ENCODE peak calls at places on chromosome 7, in eight cellular contexts. V is sigmoid colon; L is A549; U is CD8-positive, alpha-beta T cell; H is HFF-Myc; P is uterus; D is OCI-LY7; Y is heart right ventricle. B is an unnamed sample.

GRCh38 chr7:84245831-84246230 is 51.2 kb upstream of the SEMA3A start:
- DNase-seq in L (no peak), H (no peak), P (no peak), Y (no peak), U (no peak), D (no peak), V (no peak), B (no peak)

GRCh38 chr7:98420966-98421612 is 20.2 kb upstream of the BAIAP2L1 start:
- DNase-seq in L (peak), H (no peak), V (no peak), Y (no peak), D (peak), P (no peak), U (peak), B (no peak)

GRCh38 chr7:36806897-36807296 is 82.6 kb upstream of the AOAH start:
- DNase-seq in U (no peak), V (no peak), L (no peak), Y (no peak), H (no peak), D (no peak), P (no peak), B (no peak)

GRCh38 chr7:32119790-32120196 is 49.6 kb upstream of the PDE1C start:
- DNase-seq in D (no peak), H (no peak), L (no peak), Y (no peak), P (no peak), U (no peak), V (no peak), B (no peak)

GRCh38 chr7:28813238-28813962 is 144.7 kb downstream of the TRIL start:
- DNase-seq in D (no peak), Y (no peak), L (no peak), V (no peak), U (no peak), H (peak), P (peak), B (no peak)

GRCh38 chr7:90621130-90621891 is 25.2 kb downstream of the CDK14 start:
- DNase-seq in H (no peak), U (no peak), Y (no peak), V (no peak), L (no peak), D (no peak), P (no peak), B (no peak)

GRCh38 chr7:4519819-4520520 is 162.1 kb upstream of the FOXK1 start:
- DNase-seq in H (no peak), V (no peak), U (no peak), L (no peak), Y (no peak), D (no peak), P (no peak), B (no peak)

GRCh38 chr7:108459922-108460551 is 3.8 kb upstream of the NRCAM start:
- DNase-seq in D (peak), L (peak), U (peak), V (no peak), P (no peak), Y (no peak), H (no peak), B (no peak)

GRCh38 chr7:157539521-157539920 is 202.7 kb downstream of the DNAJB6 start:
- DNase-seq in L (no peak), U (no peak), H (no peak), Y (no peak), P (no peak), D (no peak), V (peak), B (no peak)

GRCh38 chr7:157541295-157541608 is 204.4 kb downstream of the DNAJB6 start:
- DNase-seq in Y (no peak), V (peak), D (no peak), H (no peak), L (no peak), U (no peak), P (no peak), B (no peak)

GRCh38 chr7:157541796-157542668 is 205.2 kb downstream of the DNAJB6 start:
- DNase-seq in L (no peak), P (no peak), D (no peak), V (peak), H (no peak), U (no peak), Y (no peak), B (no peak)

GRCh38 chr7:157540020-157540419 is 203.2 kb downstream of the DNAJB6 start:
- DNase-seq in Y (no peak), D (no peak), L (no peak), V (peak), U (no peak), P (no peak), H (no peak), B (no peak)

GRCh38 chr7:157540606-157541294 is 203.9 kb downstream of the DNAJB6 start:
- DNase-seq in V (peak), H (no peak), U (no peak), D (no peak), Y (no peak), P (no peak), L (no peak), B (no peak)
- H3K4me3 ChIP-seq in V (no peak), H (no peak), U (no peak), D (no peak), Y (no peak), P (no peak), L (no peak), B (no peak)

GRCh38 chr7:91789558-91789957 is 90.9 kb downstream of the MTERF1 start:
- DNase-seq in H (no peak), U (no peak), L (no peak), V (no peak), P (no peak), Y (no peak), D (no peak), B (no peak)

GRCh38 chr7:91789086-91789485 is 91.4 kb downstream of the MTERF1 start:
- DNase-seq in Y (no peak), P (no peak), H (peak), L (no peak), V (no peak), D (no peak), U (no peak), B (no peak)

GRCh38 chr7:91787923-91788322 is 92.6 kb downstream of the MTERF1 start:
- DNase-seq in D (no peak), L (no peak), V (no peak), H (no peak), P (no peak), U (no peak), Y (no peak), B (no peak)

GRCh38 chr7:91780526-91780925 is 100.0 kb downstream of the MTERF1 start:
- DNase-seq in V (no peak), D (no peak), P (no peak), Y (no peak), L (no peak), U (no peak), H (no peak), B (no peak)

DNA sequence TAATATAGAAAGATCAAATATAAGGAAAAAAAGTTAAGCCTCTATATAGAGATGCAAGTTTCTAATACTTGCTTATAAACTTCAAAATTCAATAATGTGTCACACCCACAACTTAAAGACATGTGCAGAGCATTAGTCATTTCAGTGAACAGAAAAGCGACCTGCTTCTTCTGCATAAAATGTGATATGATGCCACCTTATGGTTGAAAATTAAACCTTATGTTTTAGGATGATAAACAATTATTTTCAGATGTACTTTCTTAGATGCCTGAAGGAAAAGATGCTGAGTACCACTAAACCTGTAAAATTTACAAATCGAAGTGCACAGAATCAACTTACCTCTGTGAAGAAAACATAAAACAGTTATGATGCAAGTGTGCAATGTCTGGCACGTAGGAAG is 96.0 kb downstream of the MTERF1 start:
- DNase-seq in V (no peak), D (peak), Y (no peak), H (peak), L (peak), U (no peak), P (no peak), B (peak)
- TF ChIP-seq CTCF in V (peak), D (peak), Y (peak), H (peak), L (peak), U (no peak), P (peak), B (peak)

GRCh38 chr7:18574235-18574540 is 78.6 kb downstream of the HDAC9 start:
- DNase-seq in P (no peak), Y (no peak), D (no peak), V (no peak), U (no peak), L (no peak), H (no peak), B (no peak)

GRCh38 chr7:18573410-18574234 is 78.1 kb downstream of the HDAC9 start:
- DNase-seq in D (peak), Y (peak), L (no peak), U (no peak), H (no peak), V (no peak), P (no peak), B (no peak)

GRCh38 chr7:18574676-18575075 is 79.1 kb downstream of the HDAC9 start:
- DNase-seq in U (no peak), D (no peak), H (no peak), Y (no peak), L (no peak), V (no peak), P (no peak), B (no peak)

GRCh38 chr7:18570890-18571478 is 75.4 kb downstream of the HDAC9 start:
- DNase-seq in Y (no peak), P (no peak), V (no peak), D (peak), L (peak), H (peak), U (no peak), B (peak)

GRCh38 chr7:18572885-18573284 is 77.3 kb downstream of the HDAC9 start:
- DNase-seq in V (no peak), D (peak), L (no peak), P (no peak), H (no peak), U (no peak), Y (no peak), B (no peak)
- H3K4me3 ChIP-seq in V (no peak), D (peak), L (no peak), P (no peak), H (no peak), U (no peak), Y (no peak), B (no peak)

GRCh38 chr7:129643545-129644170 is 32.1 kb downstream of the NRF1 start:
- DNase-seq in L (no peak), H (no peak), V (no peak), U (no peak), Y (no peak), P (no peak), D (no peak), B (no peak)

GRCh38 chr7:129642871-129643515 is 31.5 kb downstream of the NRF1 start:
- DNase-seq in H (no peak), D (no peak), Y (no peak), L (no peak), V (no peak), U (no peak), P (no peak), B (no peak)

GRCh38 chr7:129646369-129647021 is 35.0 kb downstream of the NRF1 start:
- DNase-seq in P (no peak), V (no peak), Y (no peak), L (no peak), H (no peak), D (no peak), U (no peak), B (no peak)

GRCh38 chr7:129640400-129640799 is 28.9 kb downstream of the NRF1 start:
- DNase-seq in U (no peak), H (no peak), D (no peak), P (no peak), V (no peak), Y (no peak), L (no peak), B (no peak)

GRCh38 chr7:129644634-129645230 is 33.2 kb downstream of the NRF1 start:
- DNase-seq in D (peak), P (no peak), L (no peak), H (no peak), V (no peak), U (no peak), Y (no peak), B (peak)
- TF ChIP-seq CTCF in D (peak), P (peak), L (peak), H (peak), V (peak), U (peak), Y (peak), B (peak)

GRCh38 chr7:378041-378420 is 88.1 kb downstream of the FOXL3 start:
- DNase-seq in D (no peak), H (no peak), P (peak), V (no peak), U (no peak), Y (no peak), L (no peak), B (no peak)

GRCh38 chr7:377069-378040 is 87.4 kb downstream of the FOXL3 start:
- DNase-seq in P (peak), Y (no peak), H (no peak), D (no peak), L (no peak), U (no peak), V (peak), B (no peak)

GRCh38 chr7:379456-380225 is 89.7 kb downstream of the FOXL3 start:
- DNase-seq in U (no peak), L (no peak), V (peak), H (no peak), P (peak), D (no peak), Y (no peak), B (no peak)

GRCh38 chr7:380226-380550 is 90.2 kb downstream of the FOXL3 start:
- DNase-seq in U (no peak), P (peak), L (no peak), V (no peak), D (no peak), H (no peak), Y (no peak), B (no peak)

GRCh38 chr7:378551-379455 is 88.8 kb downstream of the FOXL3 start:
- DNase-seq in L (no peak), Y (no peak), P (peak), H (no peak), V (peak), U (no peak), D (no peak), B (no peak)
- H3K4me3 ChIP-seq in L (no peak), Y (no peak), P (no peak), H (no peak), V (no peak), U (no peak), D (no peak), B (no peak)

GRCh38 chr7:43211276-43211675 is 98.8 kb downstream of the HECW1 start:
- DNase-seq in H (no peak), Y (no peak), V (no peak), L (peak), D (no peak), P (no peak), U (no peak), B (no peak)
- TF ChIP-seq CTCF in H (peak), Y (no peak), V (no peak), L (peak), D (no peak), P (no peak), U (no peak), B (peak)

DNA sequence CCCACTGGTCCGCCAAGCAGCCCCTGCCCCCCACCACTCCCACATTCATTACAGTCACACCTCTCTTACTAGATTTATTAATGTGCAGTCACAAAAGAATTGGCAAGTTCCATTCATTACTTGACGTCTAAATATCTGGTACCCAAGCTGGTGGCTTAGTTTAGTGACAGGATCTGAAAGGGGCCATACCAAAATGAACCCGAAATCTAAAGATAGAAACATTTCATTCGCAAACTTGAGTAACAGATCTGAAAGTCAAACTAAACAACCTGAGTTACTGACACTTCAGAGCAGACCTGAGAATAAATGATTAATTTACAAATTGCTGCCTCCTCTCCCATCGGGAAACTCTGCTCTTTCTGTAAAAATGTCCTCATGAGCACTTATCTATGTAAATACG is 53.4 kb downstream of the TNS3 start:
- DNase-seq in L (no peak), Y (no peak), D (no peak), P (no peak), H (no peak), V (no peak), U (no peak), B (no peak)
- H3K4me3 ChIP-seq in L (no peak), Y (no peak), D (no peak), P (no peak), H (no peak), V (no peak), U (no peak), B (no peak)

DNA sequence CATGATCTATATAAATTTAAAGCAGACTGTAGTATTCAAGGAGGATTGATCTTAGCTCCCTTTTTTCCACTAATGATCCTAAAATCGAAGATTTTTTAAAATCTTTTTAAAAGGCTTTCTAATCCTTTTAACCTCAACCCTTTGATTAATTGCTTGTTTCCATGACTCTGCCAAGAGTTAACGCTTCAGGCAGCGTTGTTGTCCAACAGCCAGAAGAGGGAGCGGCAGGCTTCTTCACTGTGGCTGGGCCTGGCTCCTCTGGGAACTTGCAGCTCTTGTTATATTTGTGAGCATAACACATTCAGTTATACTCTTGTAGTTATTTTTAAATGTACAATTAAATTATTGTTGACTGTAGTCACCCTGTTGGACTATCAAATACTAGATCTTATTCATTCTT is 26.3 kb downstream of the CRCP start:
- DNase-seq in P (peak), H (no peak), Y (peak), V (peak), D (no peak), U (no peak), L (no peak), B (peak)
- TF ChIP-seq CTCF in P (peak), H (peak), Y (peak), V (peak), D (peak), U (no peak), L (peak), B (peak)

B was measured in astrocyte of the cerebellum.